ENCODE peak calls at places on chromosomes 13 and 19, in five cellular contexts. W, K, Z, J and H are unnamed samples.

GRCh38 chr13:106372199-106373160 is 163.0 kb downstream of the EFNB2 start:
- DNase-seq in Z (peak; percentile 89), J (no peak), W (no peak), K (no peak), H (no peak)

GRCh38 chr13:112978561-112979405 is 9.8 kb downstream of the MCF2L start:
- DNase-seq in K (no peak), Z (no peak), W (peak; percentile 47), J (no peak), H (no peak)

GRCh38 chr13:43057653-43058317 is 34.4 kb downstream of the DNAJC15 start:
- DNase-seq in K (no peak), J (no peak), Z (peak; percentile 58), W (no peak), H (no peak)

GRCh38 chr19:3319643-3320353 is 46.6 kb upstream of the NFIC start:
- DNase-seq in W (no peak), K (no peak), J (no peak), Z (peak; percentile 87), H (no peak)

GRCh38 chr13:49342404-49342803 is 94.7 kb downstream of the CDADC1 start:
- DNase-seq in Z (peak; percentile 36), K (no peak), W (no peak), J (no peak), H (no peak)

GRCh38 chr19:47494211-47494547 is 10.2 kb upstream of the KPTN start:
- DNase-seq in W (no peak), K (no peak), Z (no peak), J (peak; percentile 52), H (no peak)

GRCh38 chr13:46170687-46171086 is 11.3 kb downstream of the LCP1 start:
- DNase-seq in W (no peak), J (no peak), K (no peak), Z (no peak), H (no peak)

GRCh38 chr19:33177417-33177976 is 16.6 kb upstream of the LRP3 start:
- DNase-seq in J (no peak), W (no peak), Z (no peak), K (no peak), H (peak; percentile 76)

GRCh38 chr19:4343845-4344713 is 717 bp downstream of the MPND start:
- DNase-seq in Z (no peak), W (no peak), J (no peak), K (no peak), H (no peak)

GRCh38 chr13:44762946-44763345 is 186.8 kb upstream of the TSC22D1 start:
- DNase-seq in Z (peak; percentile 55), K (no peak), J (no peak), W (no peak), H (no peak)

GRCh38 chr13:87884874-87885273 is 213.7 kb downstream of the SLITRK5 start:
- DNase-seq in K (no peak), J (no peak), W (no peak), Z (peak; percentile 64), H (peak; percentile 67)

GRCh38 chr13:37381502-37381901 is 217.1 kb downstream of the POSTN start:
- DNase-seq in K (no peak), Z (peak; percentile 41), W (no peak), J (no peak), H (no peak)

GRCh38 chr19:2477732-2478191 is 1.8 kb downstream of the GADD45B start:
- DNase-seq in Z (peak; percentile 64), W (no peak), J (no peak), K (no peak), H (peak; percentile 32)

GRCh38 chr19:13951043-13951442 is 1.3 kb upstream of the DCAF15 start:
- DNase-seq in Z (no peak), W (no peak), J (no peak), K (no peak), H (no peak)

GRCh38 chr13:20351279-20352022 is 119.3 kb upstream of the GJB6 start:
- DNase-seq in K (no peak), J (no peak), Z (peak; percentile 96), W (no peak), H (no peak)

GRCh38 chr13:40340368-40341085 is 325.9 kb downstream of the FOXO1 start:
- DNase-seq in W (no peak), K (no peak), Z (peak; percentile 52), J (no peak), H (no peak)

GRCh38 chr13:41960195-41960699 is 662 bp downstream of the VWA8 start:
- DNase-seq in W (peak; percentile 63), J (no peak), K (no peak), Z (peak; percentile 38), H (peak; percentile 25)

GRCh38 chr13:97329331-97329730 is 104.6 kb upstream of the RAP2A start:
- DNase-seq in Z (peak; percentile 47), K (no peak), J (no peak), W (no peak), H (peak; percentile 24)

GRCh38 chr13:45168555-45168930 is 32.3 kb downstream of the KCTD4 start:
- DNase-seq in J (no peak), K (no peak), Z (no peak), W (no peak), H (no peak)

GRCh38 chr13:40503966-40504591 is 162.4 kb downstream of the FOXO1 start:
- DNase-seq in J (no peak), Z (peak; percentile 99), K (no peak), W (no peak), H (peak; percentile 81)

DNA sequence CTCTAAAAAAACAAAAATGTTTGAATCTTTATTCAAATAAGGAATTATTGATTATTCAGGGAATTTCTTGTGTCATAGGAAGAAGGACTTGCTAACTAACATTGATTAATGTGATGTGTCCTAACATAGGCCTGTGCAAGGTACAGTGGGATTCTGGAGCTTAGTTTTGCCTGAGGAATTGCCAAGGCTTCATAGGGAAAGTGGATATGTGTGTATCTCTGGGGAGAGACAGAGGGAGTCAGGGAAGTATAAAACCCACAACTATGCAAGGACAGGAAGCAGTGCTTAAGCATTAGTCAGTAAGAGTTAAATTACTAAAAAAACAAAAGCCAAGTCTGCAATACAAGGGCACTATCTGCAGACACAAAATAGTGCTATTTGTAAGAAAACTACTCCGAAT is 59.6 kb downstream of the WDFY2 start:
- DNase-seq in W (no peak), J (no peak), K (no peak), Z (peak; percentile 97), H (peak; percentile 37)
- H3K4me3 ChIP-seq in W (no peak overlapping the region), J (no peak overlapping the region), K (no peak overlapping the region), Z (peak overlapping the region; percentile 16), H (no peak overlapping the region)

DNA sequence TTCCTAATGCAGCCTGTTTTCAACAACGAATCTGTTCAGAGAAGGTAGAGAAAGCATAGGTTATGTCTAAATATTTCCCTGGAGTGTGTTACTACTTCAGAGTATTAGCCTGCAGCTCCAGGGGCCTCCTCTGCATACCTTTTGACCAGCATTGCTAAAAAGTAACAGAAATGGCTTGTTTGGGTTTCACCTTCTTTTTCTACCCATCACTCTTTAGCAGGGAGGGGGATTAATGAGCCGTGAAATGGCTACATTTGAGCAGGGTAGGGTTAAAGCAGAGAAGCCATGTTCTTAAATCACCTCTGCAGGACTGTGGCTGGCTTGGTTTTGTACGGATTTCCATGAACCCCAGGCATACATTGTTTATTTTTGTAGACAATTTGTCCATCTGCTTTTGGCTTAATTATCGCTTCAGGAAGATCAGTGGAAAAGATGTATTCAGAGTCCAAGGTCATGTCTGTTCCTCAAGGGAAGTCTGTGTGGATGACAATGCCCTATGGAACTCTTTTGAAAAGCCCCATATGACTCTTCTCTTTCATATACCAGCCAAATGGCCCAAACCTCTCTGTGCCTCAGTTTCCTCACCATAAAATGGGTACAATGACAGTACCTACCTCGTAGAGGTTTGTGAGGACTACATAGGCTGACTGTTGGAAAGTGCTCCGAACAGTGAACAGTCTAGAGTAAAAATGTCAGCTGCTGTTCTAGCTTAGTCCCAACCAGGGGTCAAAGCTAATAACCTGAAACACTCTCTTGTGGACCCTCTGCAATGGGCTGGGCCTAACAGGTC is 104.4 kb downstream of the COL4A2 start:
- DNase-seq in K (no peak), W (no peak), J (no peak), Z (no peak), H (no peak)
- H3K9me3 ChIP-seq in K (no peaks in the 10 kb centered on the region), W (no peaks in the 10 kb centered on the region), J (no peaks in the 10 kb centered on the region), Z (no peaks in the 10 kb centered on the region), H (no peaks in the 10 kb centered on the region)

GRCh38 chr19:34767967-34768366 is 5.0 kb downstream of the ZNF599 start:
- DNase-seq in K (no peak), W (no peak), J (no peak), Z (no peak), H (no peak)
- H3K36me3 ChIP-seq in K (no peaks in the 10 kb centered on the region), W (no peaks in the 10 kb centered on the region), J (peaks cover 57% of the 10 kb centered on the region), Z (peaks cover 7% of the 10 kb centered on the region), H (peaks cover 49% of the 10 kb centered on the region)

GRCh38 chr19:10717054-10717355 is 874 bp upstream of the DNM2 start:
- DNase-seq in K (no peak), J (no peak), W (no peak), Z (no peak), H (no peak)
- H3K4me3 ChIP-seq in K (no peak overlapping the region), J (peak overlapping the region; percentile 11), W (no peak overlapping the region), Z (peak overlapping the region; percentile 40), H (peak overlapping the region; percentile 20)

GRCh38 chr19:15775249-15775648 is 12.2 kb upstream of the OR10H5 start:
- DNase-seq in J (no peak), K (no peak), Z (no peak), W (no peak), H (no peak)
- H3K9me3 ChIP-seq in J (no peaks in the 10 kb centered on the region), K (no peaks in the 10 kb centered on the region), Z (no peaks in the 10 kb centered on the region), W (no peaks in the 10 kb centered on the region), H (no peaks in the 10 kb centered on the region)

GRCh38 chr19:17162580-17162979 is 52.6 kb upstream of the USE1 start:
- DNase-seq in W (no peak), J (no peak), K (no peak), Z (no peak), H (no peak)

GRCh38 chr19:17165715-17166114 is 49.4 kb upstream of the USE1 start:
- DNase-seq in Z (no peak), W (no peak), J (no peak), K (no peak), H (no peak)

GRCh38 chr19:17164644-17165043 is 50.5 kb upstream of the USE1 start:
- DNase-seq in W (no peak), K (no peak), J (no peak), Z (no peak), H (no peak)

GRCh38 chr19:17160908-17161307 is 54.2 kb upstream of the USE1 start:
- DNase-seq in Z (no peak), K (no peak), W (no peak), J (no peak), H (no peak)

GRCh38 chr19:17163652-17164051 is 51.5 kb upstream of the USE1 start:
- DNase-seq in J (no peak), Z (no peak), K (no peak), W (no peak), H (no peak)
- H3K36me3 ChIP-seq in J (peaks cover 99% of the 10 kb centered on the region), Z (peaks cover 30% of the 10 kb centered on the region), K (peaks cover 75% of the 10 kb centered on the region), W (no peaks in the 10 kb centered on the region), H (peaks cover 65% of the 10 kb centered on the region)

DNA sequence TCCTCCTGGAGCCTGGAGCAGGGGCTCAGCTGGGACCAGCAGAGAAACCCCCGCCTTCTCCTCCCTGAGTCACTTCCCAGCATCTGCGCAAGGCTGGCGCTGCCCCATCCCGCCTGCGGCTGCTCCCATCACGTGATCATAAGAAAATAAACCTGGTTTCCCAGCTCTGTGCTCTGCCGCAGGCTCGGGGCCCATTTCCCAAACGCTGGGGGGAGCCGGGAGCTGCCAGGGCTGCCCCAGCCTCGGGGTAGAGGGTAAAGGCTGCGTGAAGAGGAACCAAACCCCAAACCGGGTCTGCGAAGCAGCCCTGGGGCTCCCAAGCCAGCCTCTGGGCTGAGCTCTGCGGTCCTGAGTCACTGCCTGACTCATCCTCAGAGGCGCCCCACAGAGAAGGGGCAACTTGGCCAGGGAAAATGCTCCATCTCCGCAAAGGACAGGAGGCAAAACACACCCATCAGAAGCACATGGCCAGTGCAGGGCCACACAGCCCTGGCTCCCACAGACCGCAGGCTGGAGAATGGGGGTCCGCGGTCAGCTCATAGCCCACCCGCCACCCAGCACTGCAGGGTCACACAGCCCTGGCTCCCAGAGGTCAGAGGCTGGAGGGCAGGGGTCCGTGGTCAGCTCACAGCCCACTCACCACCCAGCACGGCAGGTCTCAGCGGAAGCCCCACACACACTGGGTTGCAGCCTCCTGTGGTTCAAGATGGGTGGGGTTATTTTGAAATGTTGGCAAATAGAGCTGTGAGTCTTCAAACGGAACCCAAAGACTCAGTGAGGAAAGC is 67.1 kb downstream of the RASA3 start:
- DNase-seq in Z (peak; percentile 99), K (peak; percentile 67), W (peak; percentile 92), J (peak; percentile 90), H (peak; percentile 99)
- H3K4me3 ChIP-seq in Z (peak overlapping the region; percentile 42), K (peak overlapping the region; percentile 42), W (peak overlapping the region; percentile 12), J (peak overlapping the region; percentile 43), H (peak overlapping the region; percentile 37)